ENCODE peak calls at places on chromosomes 7 and 10, in ten cellular contexts. One of them, this sample, is unnamed.

GRCh38 chr7:50304911-50305621 is 550 bp downstream of the IKZF1 start:
- DNase-seq in NCI-H1105: no peak
- DNase-seq in D341Med: no peak
- DNase-seq in occipital lobe: no peak
- DNase-seq in stimulated activated naive CD4-positive, alpha-beta T cell: no peak
- DNase-seq in NCI-H187: no peak
- DNase-seq in stimulated activated CD4-positive, alpha-beta T cell treated with anti-CD3 and anti-CD28 coated beads, Interleukin-1b, Interleukin-23, amount 100 ng/mL, for 24 hours: no peak
- DNase-seq in cardiac muscle cell: no peak
- DNase-seq in CD4-positive, CD25-positive, alpha-beta regulatory T cell: peak; percentile 43
- DNase-seq in substantia nigra: no peak
- DNase-seq in this sample: no peak

GRCh38 chr10:119479532-119479931 is 63.0 kb downstream of the RGS10 start:
- DNase-seq in NCI-H1105: no peak
- DNase-seq in D341Med: no peak
- DNase-seq in occipital lobe: no peak
- DNase-seq in stimulated activated naive CD4-positive, alpha-beta T cell: no peak
- DNase-seq in NCI-H187: no peak
- DNase-seq in stimulated activated CD4-positive, alpha-beta T cell treated with anti-CD3 and anti-CD28 coated beads, Interleukin-1b, Interleukin-23, amount 100 ng/mL, for 24 hours: no peak
- DNase-seq in cardiac muscle cell: no peak
- DNase-seq in CD4-positive, CD25-positive, alpha-beta regulatory T cell: no peak
- DNase-seq in substantia nigra: no peak
- DNase-seq in this sample: peak; percentile 88

GRCh38 chr10:132846631-132847415 is 60.9 kb upstream of the NKX6-2 start:
- DNase-seq in NCI-H1105: no peak
- DNase-seq in D341Med: no peak
- DNase-seq in occipital lobe: no peak
- DNase-seq in stimulated activated naive CD4-positive, alpha-beta T cell: no peak
- DNase-seq in NCI-H187: no peak
- DNase-seq in stimulated activated CD4-positive, alpha-beta T cell treated with anti-CD3 and anti-CD28 coated beads, Interleukin-1b, Interleukin-23, amount 100 ng/mL, for 24 hours: no peak
- DNase-seq in cardiac muscle cell: no peak
- DNase-seq in CD4-positive, CD25-positive, alpha-beta regulatory T cell: no peak
- DNase-seq in substantia nigra: no peak
- DNase-seq in this sample: no peak

GRCh38 chr10:50326757-50327701 is 75.7 kb upstream of the ASAH2 start:
- DNase-seq in NCI-H1105: no peak
- DNase-seq in D341Med: no peak
- DNase-seq in occipital lobe: no peak
- DNase-seq in stimulated activated naive CD4-positive, alpha-beta T cell: no peak
- DNase-seq in NCI-H187: no peak
- DNase-seq in stimulated activated CD4-positive, alpha-beta T cell treated with anti-CD3 and anti-CD28 coated beads, Interleukin-1b, Interleukin-23, amount 100 ng/mL, for 24 hours: no peak
- DNase-seq in cardiac muscle cell: peak; percentile 85
- DNase-seq in CD4-positive, CD25-positive, alpha-beta regulatory T cell: no peak
- DNase-seq in substantia nigra: no peak
- DNase-seq in this sample: no peak

GRCh38 chr10:110530131-110530831 is 32.6 kb downstream of the DUSP5 start:
- DNase-seq in NCI-H1105: no peak
- DNase-seq in D341Med: peak; percentile 32
- DNase-seq in occipital lobe: no peak
- DNase-seq in stimulated activated naive CD4-positive, alpha-beta T cell: no peak
- DNase-seq in NCI-H187: no peak
- DNase-seq in stimulated activated CD4-positive, alpha-beta T cell treated with anti-CD3 and anti-CD28 coated beads, Interleukin-1b, Interleukin-23, amount 100 ng/mL, for 24 hours: no peak
- DNase-seq in cardiac muscle cell: peak; percentile 79
- DNase-seq in CD4-positive, CD25-positive, alpha-beta regulatory T cell: no peak
- DNase-seq in substantia nigra: no peak
- DNase-seq in this sample: peak; percentile 97

GRCh38 chr7:144526912-144527610 is 123.6 kb upstream of the NOBOX start:
- DNase-seq in NCI-H1105: no peak
- DNase-seq in D341Med: no peak
- DNase-seq in occipital lobe: no peak
- DNase-seq in stimulated activated naive CD4-positive, alpha-beta T cell: no peak
- DNase-seq in NCI-H187: no peak
- DNase-seq in stimulated activated CD4-positive, alpha-beta T cell treated with anti-CD3 and anti-CD28 coated beads, Interleukin-1b, Interleukin-23, amount 100 ng/mL, for 24 hours: no peak
- DNase-seq in cardiac muscle cell: no peak
- DNase-seq in CD4-positive, CD25-positive, alpha-beta regulatory T cell: no peak
- DNase-seq in substantia nigra: no peak
- DNase-seq in this sample: no peak

GRCh38 chr7:24435002-24435401 is 138.2 kb upstream of the PALS2 start:
- DNase-seq in NCI-H1105: no peak
- DNase-seq in D341Med: no peak
- DNase-seq in occipital lobe: no peak
- DNase-seq in stimulated activated naive CD4-positive, alpha-beta T cell: no peak
- DNase-seq in NCI-H187: no peak
- DNase-seq in stimulated activated CD4-positive, alpha-beta T cell treated with anti-CD3 and anti-CD28 coated beads, Interleukin-1b, Interleukin-23, amount 100 ng/mL, for 24 hours: no peak
- DNase-seq in cardiac muscle cell: no peak
- DNase-seq in CD4-positive, CD25-positive, alpha-beta regulatory T cell: no peak
- DNase-seq in substantia nigra: no peak
- DNase-seq in this sample: peak; percentile 68

GRCh38 chr10:3886191-3886590 is 101.2 kb upstream of the KLF6 start:
- DNase-seq in NCI-H1105: no peak
- DNase-seq in D341Med: no peak
- DNase-seq in occipital lobe: no peak
- DNase-seq in stimulated activated naive CD4-positive, alpha-beta T cell: no peak
- DNase-seq in NCI-H187: no peak
- DNase-seq in stimulated activated CD4-positive, alpha-beta T cell treated with anti-CD3 and anti-CD28 coated beads, Interleukin-1b, Interleukin-23, amount 100 ng/mL, for 24 hours: no peak
- DNase-seq in cardiac muscle cell: peak; percentile 70
- DNase-seq in CD4-positive, CD25-positive, alpha-beta regulatory T cell: no peak
- DNase-seq in substantia nigra: no peak
- DNase-seq in this sample: peak; percentile 88

GRCh38 chr10:129718548-129719414 is 245.3 kb downstream of the EBF3 start:
- DNase-seq in NCI-H1105: no peak
- DNase-seq in D341Med: no peak
- DNase-seq in occipital lobe: no peak
- DNase-seq in stimulated activated naive CD4-positive, alpha-beta T cell: no peak
- DNase-seq in NCI-H187: no peak
- DNase-seq in stimulated activated CD4-positive, alpha-beta T cell treated with anti-CD3 and anti-CD28 coated beads, Interleukin-1b, Interleukin-23, amount 100 ng/mL, for 24 hours: no peak
- DNase-seq in cardiac muscle cell: no peak
- DNase-seq in CD4-positive, CD25-positive, alpha-beta regulatory T cell: no peak
- DNase-seq in substantia nigra: no peak
- DNase-seq in this sample: no peak

This sample was measured in mesendoderm.